ENCODE peak calls at places on chromosomes 2 and 18, in nine cellular contexts. X is lung, K is RWPE1, C is thyroid gland, N is osteocyte, O is fibroblast of pulmonary artery, F is IMR-90, E is type B pancreatic cell, G is hepatocyte. J is an unnamed sample.

GRCh38 chr2:45006041-45006941 is 3.0 kb downstream of the SIX2 start:
- DNase-seq in N (no peak), C (no peak), K (no peak), O (no peak), G (no peak), X (no peak), F (no peak), E (no peak), J (no peak)

GRCh38 chr2:206443735-206444527 is 599 bp downstream of the ADAM23 start:
- DNase-seq in F (peak; percentile 22), E (peak; percentile 74), X (no peak), O (peak; percentile 32), G (peak; percentile 70), K (peak; percentile 36), N (no peak), C (no peak), J (peak; percentile 61)

GRCh38 chr18:58756596-58757240 is 85.5 kb downstream of the MALT1 start:
- DNase-seq in C (no peak), O (no peak), F (no peak), G (no peak), X (peak; percentile 14), N (peak; percentile 69), K (no peak), E (no peak), J (no peak)

GRCh38 chr2:30527859-30528258 is 80.8 kb downstream of the LCLAT1 start:
- DNase-seq in N (no peak), O (no peak), K (no peak), G (no peak), F (peak; percentile 52), E (no peak), C (no peak), X (no peak), J (no peak)

GRCh38 chr18:47749195-47749973 is 181.1 kb downstream of the SMAD2 start:
- DNase-seq in C (peak; percentile 70), F (peak; percentile 37), E (peak; percentile 92), X (peak; percentile 70), G (peak; percentile 90), N (peak; percentile 96), K (peak; percentile 56), O (peak; percentile 67), J (peak; percentile 87)

GRCh38 chr2:238930216-238930615 is 82.3 kb downstream of the TWIST2 start:
- DNase-seq in O (no peak), F (no peak), C (no peak), G (no peak), K (no peak), X (no peak), N (peak; percentile 53), E (no peak), J (no peak)

GRCh38 chr2:184530239-184530638 is 68.1 kb upstream of the ZNF804A start:
- DNase-seq in N (peak; percentile 75), C (no peak), O (no peak), F (no peak), X (no peak), K (no peak), G (no peak), E (no peak), J (no peak)

GRCh38 chr2:74991977-74992376 is 33.5 kb downstream of the POLE4 start:
- DNase-seq in E (no peak), C (no peak), G (peak; percentile 68), N (no peak), X (no peak), O (peak; percentile 86), F (peak; percentile 73), K (peak; percentile 10), J (no peak)

GRCh38 chr18:23740105-23740830 is 51.0 kb downstream of the LAMA3 start:
- DNase-seq in F (no peak), E (no peak), O (peak; percentile 46), C (no peak), X (no peak), N (no peak), G (no peak), K (peak; percentile 14), J (no peak)

GRCh38 chr2:52253605-52254004 is 1221.7 kb upstream of the NRXN1 start:
- DNase-seq in K (no peak), G (no peak), N (no peak), C (no peak), F (peak; percentile 4), O (no peak), E (no peak), X (no peak), J (no peak)

GRCh38 chr2:232632904-232633412 is 446 bp upstream of the EFHD1 start:
- DNase-seq in X (no peak), K (no peak), C (peak; percentile 42), O (peak; percentile 8), F (no peak), G (peak; percentile 46), N (no peak), E (no peak), J (no peak)
- TF ChIP-seq CTCF in X (no peak), K (peak; percentile 12), C (no peak), O (no peak), F (no peak), G (peak; percentile 17), N (no peak), E (peak; percentile 37), J (no peak)

GRCh38 chr2:120863661-120864320 is 128.1 kb downstream of the GLI2 start:
- DNase-seq in X (no peak), K (peak; percentile 72), N (no peak), E (no peak), C (no peak), F (peak; percentile 67), O (peak; percentile 82), G (peak; percentile 67), J (no peak)

GRCh38 chr2:120861191-120861575 is 125.5 kb downstream of the GLI2 start:
- DNase-seq in X (no peak), F (peak; percentile 44), N (no peak), K (no peak), C (no peak), G (no peak), O (no peak), E (no peak), J (no peak)

GRCh38 chr2:120863173-120863545 is 127.5 kb downstream of the GLI2 start:
- DNase-seq in K (no peak), O (no peak), G (no peak), N (no peak), C (no peak), F (no peak), E (no peak), X (no peak), J (no peak)

GRCh38 chr2:120861576-120862191 is 126.0 kb downstream of the GLI2 start:
- DNase-seq in G (no peak), C (no peak), K (no peak), N (no peak), E (no peak), F (peak; percentile 66), O (no peak), X (no peak), J (no peak)

DNA sequence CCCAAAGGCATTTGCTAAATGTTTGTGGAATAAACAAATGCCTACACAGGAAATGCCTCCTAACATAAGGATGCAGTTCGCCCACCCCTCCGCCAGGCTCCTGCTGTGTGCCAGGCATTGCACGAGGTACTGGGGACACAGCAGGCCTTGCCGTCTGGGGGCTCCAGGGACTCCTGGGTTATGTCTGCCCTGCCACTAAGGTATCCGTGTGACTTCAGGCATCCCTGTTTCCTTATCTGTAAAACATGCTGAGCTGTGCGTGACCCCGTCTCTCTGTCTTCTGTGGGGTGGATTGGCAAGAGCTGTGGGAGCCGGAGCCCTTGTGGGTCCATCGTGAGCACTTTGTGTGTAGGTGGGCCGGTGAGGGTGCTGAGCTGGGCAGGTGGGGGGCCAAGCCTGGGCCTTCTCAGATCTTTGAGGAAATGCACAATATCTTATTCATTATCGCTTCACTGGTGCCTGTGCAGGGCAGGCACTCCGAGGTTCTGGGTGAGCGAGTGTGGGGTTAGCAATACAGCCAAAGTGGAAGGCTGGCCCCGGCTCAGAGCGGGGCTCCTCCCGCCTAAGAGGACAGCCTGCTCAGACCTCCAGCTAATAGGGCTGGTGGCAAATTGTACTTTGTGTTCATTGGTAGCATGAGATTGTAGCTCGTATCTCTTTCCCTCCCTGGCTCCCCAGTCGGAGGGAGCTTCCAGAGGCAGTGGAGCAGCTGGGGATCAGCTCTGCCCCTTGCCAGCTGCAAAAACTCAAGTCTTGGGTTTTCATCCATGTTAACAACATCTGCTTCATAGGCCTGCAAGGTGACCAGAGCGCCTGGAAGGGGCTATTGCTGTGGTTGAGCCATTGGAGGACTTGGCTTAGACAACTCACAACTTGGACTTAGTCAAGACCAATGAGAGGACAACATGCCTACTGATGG is 126.8 kb downstream of the GLI2 start:
- DNase-seq in X (no peak), C (no peak), G (no peak), O (no peak), N (no peak), K (no peak), F (no peak), E (no peak), J (no peak)
- TF ChIP-seq CTCF in X (no peak), C (no peak), G (no peak), O (no peak), N (no peak), K (no peak), F (peak; percentile 6), E (no peak), J (no peak)

DNA sequence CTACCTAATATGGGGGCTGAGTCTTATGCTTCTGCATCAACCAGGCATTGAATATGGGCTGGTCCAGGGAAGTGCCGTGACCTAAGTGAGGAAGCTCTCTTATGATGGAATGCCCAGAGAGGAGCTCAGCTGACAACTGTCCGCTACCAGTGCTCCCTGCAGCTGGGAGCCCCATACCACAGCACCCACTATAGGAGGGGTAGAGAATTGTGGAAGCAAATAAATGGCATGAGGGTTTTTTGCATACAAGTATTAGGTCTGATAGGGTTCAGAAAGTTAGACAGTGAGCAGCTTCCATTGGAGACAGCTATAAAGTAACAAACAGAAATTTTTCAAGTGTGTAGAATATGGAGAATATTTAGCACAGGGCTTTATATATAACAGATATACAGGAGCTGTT is 4.6 kb downstream of the TIMM21 start:
- DNase-seq in N (no peak), F (no peak), G (no peak), C (no peak), E (no peak), X (no peak), K (no peak), O (no peak), J (no peak)
- TF ChIP-seq CTCF in N (no peak), F (no peak), G (no peak), C (no peak), E (no peak), X (no peak), K (no peak), O (no peak), J (no peak)

GRCh38 chr2:185640588-185640987 is 98.0 kb upstream of the FSIP2 start:
- DNase-seq in X (no peak), C (no peak), O (no peak), F (no peak), K (no peak), E (no peak), G (no peak), N (no peak), J (no peak)

GRCh38 chr2:185643434-185643833 is 95.2 kb upstream of the FSIP2 start:
- DNase-seq in E (no peak), C (no peak), F (no peak), O (no peak), G (peak; percentile 43), N (no peak), K (no peak), X (no peak), J (no peak)

GRCh38 chr2:185645529-185645928 is 93.1 kb upstream of the FSIP2 start:
- DNase-seq in O (no peak), N (no peak), X (no peak), G (peak; percentile 55), C (no peak), E (no peak), K (no peak), F (no peak), J (no peak)

DNA sequence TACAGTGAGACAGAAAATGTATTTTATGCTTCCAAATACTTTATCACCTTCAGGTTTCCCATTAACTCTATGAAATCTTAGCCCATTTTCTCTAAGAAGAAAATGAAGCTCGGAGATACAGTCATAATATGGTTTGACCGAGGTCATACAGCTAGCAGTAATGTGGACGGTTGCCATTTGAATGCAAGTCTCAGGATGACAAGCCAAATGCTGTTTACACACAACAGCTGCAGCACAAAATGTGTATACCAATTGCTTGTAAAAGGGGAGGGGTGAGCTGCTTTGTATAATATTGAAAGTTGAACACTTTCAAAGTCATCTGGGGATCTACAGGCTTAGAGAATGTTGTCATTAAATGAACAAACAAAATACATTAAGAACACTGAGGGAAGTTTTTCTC is 93.8 kb upstream of the FSIP2 start:
- DNase-seq in N (no peak), C (no peak), X (no peak), E (no peak), F (no peak), K (no peak), G (no peak), O (no peak), J (no peak)
- TF ChIP-seq CTCF in N (no peak), C (no peak), X (no peak), E (no peak), F (no peak), K (no peak), G (no peak), O (no peak), J (no peak)